ENCODE peak calls at places on chromosomes 4 and X, in five cellular contexts. One of them, this sample, is unnamed.

GRCh38 chr4:37748546-37748945 is 62.4 kb upstream of the RELL1 start:
- DNase-seq in trophoblast cell: no peak
- DNase-seq in neuronal stem cell: no peak
- DNase-seq in H9: no peak
- DNase-seq in H1: no peak
- DNase-seq in this sample: no peak

GRCh38 chr4:121164291-121164690 is at the start of gene TNIP3:
- DNase-seq in trophoblast cell: peak
- DNase-seq in neuronal stem cell: no peak
- DNase-seq in H9: no peak
- DNase-seq in H1: no peak
- DNase-seq in this sample: peak

GRCh38 chrX:53831662-53832635 is 145.4 kb upstream of the HUWE1 start:
- DNase-seq in trophoblast cell: peak
- DNase-seq in neuronal stem cell: peak
- DNase-seq in H9: peak
- DNase-seq in H1: peak
- DNase-seq in this sample: peak

GRCh38 chr4:2954358-2955185 is 8.6 kb downstream of the NOP14 start:
- DNase-seq in trophoblast cell: no peak
- DNase-seq in neuronal stem cell: no peak
- DNase-seq in H9: peak
- DNase-seq in H1: peak
- DNase-seq in this sample: no peak

GRCh38 chrX:132561483-132561882 is 72.6 kb upstream of the MBNL3 start:
- DNase-seq in trophoblast cell: no peak
- DNase-seq in neuronal stem cell: no peak
- DNase-seq in H9: no peak
- DNase-seq in H1: no peak
- DNase-seq in this sample: no peak

GRCh38 chr4:185914583-185915199 is 102.7 kb upstream of the SORBS2 start:
- DNase-seq in trophoblast cell: no peak
- DNase-seq in neuronal stem cell: no peak
- DNase-seq in H9: no peak
- DNase-seq in H1: no peak
- DNase-seq in this sample: peak

GRCh38 chr4:189837462-189837861 is 103.2 kb upstream of the FRG1 start:
- DNase-seq in trophoblast cell: no peak
- DNase-seq in neuronal stem cell: no peak
- DNase-seq in H9: no peak
- DNase-seq in H1: no peak
- DNase-seq in this sample: no peak

GRCh38 chrX:141375011-141375730 is 132.9 kb upstream of the SPANXC start:
- DNase-seq in trophoblast cell: no peak
- DNase-seq in neuronal stem cell: no peak
- DNase-seq in H9: no peak
- DNase-seq in H1: no peak
- DNase-seq in this sample: no peak

GRCh38 chr4:118730683-118731082 is 45.5 kb downstream of the METTL14 start:
- DNase-seq in trophoblast cell: no peak
- DNase-seq in neuronal stem cell: no peak
- DNase-seq in H9: no peak
- DNase-seq in H1: no peak
- DNase-seq in this sample: peak

GRCh38 chr4:121535351-121535750 is 154.5 kb upstream of the QRFPR start:
- DNase-seq in trophoblast cell: no peak
- DNase-seq in neuronal stem cell: no peak
- DNase-seq in H9: no peak
- DNase-seq in H1: no peak
- DNase-seq in this sample: no peak

GRCh38 chrX:29215251-29215650 is 628.0 kb downstream of the IL1RAPL1 start:
- DNase-seq in trophoblast cell: no peak
- DNase-seq in neuronal stem cell: no peak
- DNase-seq in H9: no peak
- DNase-seq in H1: no peak
- DNase-seq in this sample: no peak

GRCh38 chr4:112648263-112649054 is 11.5 kb downstream of the LARP7 start:
- DNase-seq in trophoblast cell: no peak
- DNase-seq in neuronal stem cell: no peak
- DNase-seq in H9: peak
- DNase-seq in H1: no peak
- DNase-seq in this sample: no peak

GRCh38 chrX:79413009-79413408 is 45.9 kb upstream of the ITM2A start:
- DNase-seq in trophoblast cell: no peak
- DNase-seq in neuronal stem cell: no peak
- DNase-seq in H9: no peak
- DNase-seq in H1: no peak
- DNase-seq in this sample: no peak

GRCh38 chrX:22389544-22390243 is 117.0 kb downstream of the CBLL2 start:
- DNase-seq in trophoblast cell: no peak
- DNase-seq in neuronal stem cell: no peak
- DNase-seq in H9: no peak
- DNase-seq in H1: no peak
- DNase-seq in this sample: peak

GRCh38 chrX:41389311-41389888 is 55.4 kb downstream of the DDX3X start:
- DNase-seq in trophoblast cell: no peak
- DNase-seq in neuronal stem cell: no peak
- DNase-seq in H9: no peak
- DNase-seq in H1: no peak
- DNase-seq in this sample: no peak

GRCh38 chr4:122854444-122854843 is 27.8 kb downstream of the FGF2 start:
- DNase-seq in trophoblast cell: peak
- DNase-seq in neuronal stem cell: no peak
- DNase-seq in H9: no peak
- DNase-seq in H1: no peak
- DNase-seq in this sample: no peak

GRCh38 chrX:38484607-38485498 is 76.5 kb upstream of the TSPAN7 start:
- DNase-seq in trophoblast cell: no peak
- DNase-seq in neuronal stem cell: no peak
- DNase-seq in H9: no peak
- DNase-seq in H1: no peak
- DNase-seq in this sample: no peak

GRCh38 chr4:158020734-158021346 is 152.0 kb downstream of the GASK1B start:
- DNase-seq in trophoblast cell: peak
- DNase-seq in neuronal stem cell: no peak
- DNase-seq in H9: no peak
- DNase-seq in H1: no peak
- DNase-seq in this sample: peak

GRCh38 chrX:86148024-86148511 is at the start of gene DACH2:
- DNase-seq in trophoblast cell: peak
- DNase-seq in neuronal stem cell: peak
- DNase-seq in H9: peak
- DNase-seq in H1: peak
- DNase-seq in this sample: peak

GRCh38 chrX:126770179-126770578 is 49.4 kb upstream of the PRR32 start:
- DNase-seq in trophoblast cell: peak
- DNase-seq in neuronal stem cell: peak
- DNase-seq in H9: no peak
- DNase-seq in H1: no peak
- DNase-seq in this sample: no peak

GRCh38 chr4:73952352-73952751 is 29.5 kb downstream of the PF4 start:
- DNase-seq in trophoblast cell: no peak
- DNase-seq in neuronal stem cell: no peak
- DNase-seq in H9: no peak
- DNase-seq in H1: no peak
- DNase-seq in this sample: no peak

GRCh38 chrX:133314297-133314696 is 96.1 kb upstream of the TFDP3 start:
- DNase-seq in trophoblast cell: no peak
- DNase-seq in neuronal stem cell: no peak
- DNase-seq in H9: no peak
- DNase-seq in H1: no peak
- DNase-seq in this sample: no peak

GRCh38 chr4:73668806-73669205 is 48.6 kb upstream of the RASSF6 start:
- DNase-seq in trophoblast cell: no peak
- DNase-seq in neuronal stem cell: no peak
- DNase-seq in H9: no peak
- DNase-seq in H1: no peak
- DNase-seq in this sample: peak

GRCh38 chr4:2305766-2306501 is 44.0 kb upstream of the MXD4 start:
- DNase-seq in trophoblast cell: peak
- DNase-seq in neuronal stem cell: no peak
- DNase-seq in H9: no peak
- DNase-seq in H1: no peak
- DNase-seq in this sample: no peak

GRCh38 chr4:5142726-5143125 is 91.4 kb downstream of the STK32B start:
- DNase-seq in trophoblast cell: peak
- DNase-seq in neuronal stem cell: peak
- DNase-seq in H9: peak
- DNase-seq in H1: peak
- DNase-seq in this sample: peak

GRCh38 chrX:109040057-109040456 is 303.7 kb upstream of the IRS4 start:
- DNase-seq in trophoblast cell: no peak
- DNase-seq in neuronal stem cell: peak
- DNase-seq in H9: peak
- DNase-seq in H1: no peak
- DNase-seq in this sample: no peak

GRCh38 chr4:183738081-183738673 is 79.1 kb downstream of the TRAPPC11 start:
- DNase-seq in trophoblast cell: peak
- DNase-seq in neuronal stem cell: no peak
- DNase-seq in H9: no peak
- DNase-seq in H1: no peak
- DNase-seq in this sample: no peak

GRCh38 chrX:8273451-8273894 is 102.4 kb upstream of the VCX2 start:
- DNase-seq in trophoblast cell: peak
- DNase-seq in neuronal stem cell: no peak
- DNase-seq in H9: no peak
- DNase-seq in H1: no peak
- DNase-seq in this sample: no peak

GRCh38 chrX:47743504-47743903 is 84.5 kb upstream of the UXT start:
- DNase-seq in trophoblast cell: no peak
- DNase-seq in neuronal stem cell: no peak
- DNase-seq in H9: no peak
- DNase-seq in H1: no peak
- DNase-seq in this sample: peak

GRCh38 chr4:75950416-75950815 is 9.6 kb upstream of the NAAA start:
- DNase-seq in trophoblast cell: no peak
- DNase-seq in neuronal stem cell: no peak
- DNase-seq in H9: no peak
- DNase-seq in H1: no peak
- DNase-seq in this sample: peak

GRCh38 chrX:105765691-105766090 is 56.6 kb upstream of the NRK start:
- DNase-seq in trophoblast cell: no peak
- DNase-seq in neuronal stem cell: no peak
- DNase-seq in H9: no peak
- DNase-seq in H1: no peak
- DNase-seq in this sample: peak

GRCh38 chr4:44025376-44026020 is 423.1 kb downstream of the KCTD8 start:
- DNase-seq in trophoblast cell: no peak
- DNase-seq in neuronal stem cell: no peak
- DNase-seq in H9: no peak
- DNase-seq in H1: no peak
- DNase-seq in this sample: no peak

GRCh38 chr4:82748176-82748575 is 50.4 kb downstream of the SCD5 start:
- DNase-seq in trophoblast cell: no peak
- DNase-seq in neuronal stem cell: no peak
- DNase-seq in H9: no peak
- DNase-seq in H1: no peak
- DNase-seq in this sample: peak

GRCh38 chrX:1592128-1592862 is 891 bp downstream of the AKAP17A start:
- DNase-seq in trophoblast cell: peak
- DNase-seq in neuronal stem cell: no peak
- DNase-seq in H9: peak
- DNase-seq in H1: peak
- DNase-seq in this sample: peak

GRCh38 chr4:86592553-86593249 is 1.4 kb upstream of the PTPN13 start:
- DNase-seq in trophoblast cell: peak
- DNase-seq in neuronal stem cell: no peak
- DNase-seq in H9: no peak
- DNase-seq in H1: no peak
- DNase-seq in this sample: peak
- H3K9ac ChIP-seq in trophoblast cell: no peak
- H3K9ac ChIP-seq in neuronal stem cell: no peak
- H3K9ac ChIP-seq in H9: no peak
- H3K9ac ChIP-seq in H1: no peak
- H3K9ac ChIP-seq in this sample: no peak

GRCh38 chrX:72202792-72203401 is 21.3 kb downstream of the PIN4 start:
- DNase-seq in trophoblast cell: no peak
- DNase-seq in neuronal stem cell: no peak
- DNase-seq in H9: peak
- DNase-seq in H1: no peak
- DNase-seq in this sample: no peak

GRCh38 chrX:72203421-72203820 is 21.9 kb downstream of the PIN4 start:
- DNase-seq in trophoblast cell: no peak
- DNase-seq in neuronal stem cell: no peak
- DNase-seq in H9: no peak
- DNase-seq in H1: no peak
- DNase-seq in this sample: no peak

GRCh38 chrX:72201836-72202536 is 20.4 kb downstream of the PIN4 start:
- DNase-seq in trophoblast cell: no peak
- DNase-seq in neuronal stem cell: no peak
- DNase-seq in H9: no peak
- DNase-seq in H1: no peak
- DNase-seq in this sample: peak
- H3K14ac ChIP-seq in trophoblast cell: no peak
- H3K14ac ChIP-seq in neuronal stem cell: no peak
- H3K14ac ChIP-seq in H9: no peak
- H3K14ac ChIP-seq in H1: no peak
- H3K14ac ChIP-seq in this sample: no peak

GRCh38 chrX:40077176-40077575 is 20.6 kb downstream of the BCOR start:
- DNase-seq in trophoblast cell: no peak
- DNase-seq in neuronal stem cell: no peak
- DNase-seq in H9: no peak
- DNase-seq in H1: no peak
- DNase-seq in this sample: no peak
- H2BK12ac ChIP-seq in trophoblast cell: no peak
- H2BK12ac ChIP-seq in neuronal stem cell: no peak
- H2BK12ac ChIP-seq in H9: no peak
- H2BK12ac ChIP-seq in H1: no peak
- H2BK12ac ChIP-seq in this sample: no peak

DNA sequence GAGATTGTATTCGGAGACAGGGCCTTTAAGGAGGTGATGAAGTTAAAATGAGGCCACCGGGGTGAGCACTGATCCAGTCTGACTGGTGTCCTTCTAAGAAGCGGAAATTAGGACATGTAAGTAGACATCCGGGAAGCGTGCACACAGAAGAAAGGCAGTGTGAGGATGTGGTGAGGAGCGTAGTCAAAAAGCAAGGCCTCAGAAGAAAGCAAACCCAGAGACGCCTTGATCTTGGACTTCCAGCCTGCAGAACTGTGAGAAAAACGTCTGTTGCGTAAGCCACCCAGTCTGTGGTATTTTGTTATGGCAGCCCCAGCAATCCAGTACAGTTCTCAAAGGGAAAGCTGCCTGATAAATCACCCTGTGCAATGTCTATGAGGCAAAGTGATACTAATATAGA is 153.5 kb downstream of the KCNIP4 start:
- DNase-seq in trophoblast cell: no peak
- DNase-seq in neuronal stem cell: no peak
- DNase-seq in H9: no peak
- DNase-seq in H1: no peak
- DNase-seq in this sample: peak
- H3K9ac ChIP-seq in trophoblast cell: no peak
- H3K9ac ChIP-seq in neuronal stem cell: no peak
- H3K9ac ChIP-seq in H9: no peak
- H3K9ac ChIP-seq in H1: no peak
- H3K9ac ChIP-seq in this sample: no peak

GRCh38 chr4:150582881-150583286 is 933 bp downstream of the MAB21L2 start:
- DNase-seq in trophoblast cell: no peak
- DNase-seq in neuronal stem cell: peak
- DNase-seq in H9: peak
- DNase-seq in H1: peak
- DNase-seq in this sample: peak
- H3K14ac ChIP-seq in trophoblast cell: no peak
- H3K14ac ChIP-seq in neuronal stem cell: no peak
- H3K14ac ChIP-seq in H9: no peak
- H3K14ac ChIP-seq in H1: no peak
- H3K14ac ChIP-seq in this sample: peak

GRCh38 chr4:872241-872981 is 46.5 kb upstream of the CPLX1 start:
- DNase-seq in trophoblast cell: no peak
- DNase-seq in neuronal stem cell: no peak
- DNase-seq in H9: no peak
- DNase-seq in H1: no peak
- DNase-seq in this sample: no peak
- H2BK12ac ChIP-seq in trophoblast cell: no peak
- H2BK12ac ChIP-seq in neuronal stem cell: no peak
- H2BK12ac ChIP-seq in H9: no peak
- H2BK12ac ChIP-seq in H1: no peak
- H2BK12ac ChIP-seq in this sample: no peak

This sample was measured in mesenchymal stem cell.